ENCODE peak calls at places on chromosomes 4 and X, in nine cellular contexts. P is ovary, K is colonic mucosa, Z is GM23248, H is neural progenitor cell, L is stomach, G is aorta, W is upper lobe of right lung, T is lower lobe of right lung. A is an unnamed sample. For H3K4me1, the result is how much of the 10 kb centered on the place peaks cover.

GRCh38 chr4:89140168-89140759 is 28.9 kb downstream of the TIGD2 start:
- DNase-seq in T (no peak), G (no peak), P (no peak), L (no peak), Z (no peak), K (no peak), H (no peak), W (no peak), A (peak)

GRCh38 chrX:150269613-150270254 is 93.4 kb upstream of the MAMLD1 start:
- DNase-seq in P (no peak), T (no peak), G (no peak), W (no peak), L (peak), H (no peak), K (no peak), Z (peak), A (no peak)

GRCh38 chrX:125203737-125204578 is 115.7 kb upstream of the TEX13C start:
- DNase-seq in T (peak), L (no peak), H (peak), K (no peak), P (no peak), G (peak), Z (peak), W (peak), A (no peak)

GRCh38 chrX:151729056-151729725 is 5.4 kb upstream of the CNGA2 start:
- DNase-seq in H (no peak), L (no peak), W (no peak), Z (no peak), P (no peak), G (no peak), K (no peak), T (no peak), A (no peak)

GRCh38 chrX:21479695-21480280 is 105.6 kb downstream of the CNKSR2 start:
- DNase-seq in G (no peak), P (no peak), Z (peak), L (no peak), W (no peak), T (no peak), K (no peak), H (peak), A (peak)

GRCh38 chr4:36414248-36414647 is 132.8 kb downstream of the DTHD1 start:
- DNase-seq in H (no peak), G (no peak), L (no peak), P (no peak), Z (no peak), T (no peak), W (no peak), K (no peak), A (no peak)

GRCh38 chrX:132488819-132489255 is at the start of gene MBNL3:
- DNase-seq in P (peak), T (peak), Z (peak), G (peak), H (peak), L (peak), W (peak), K (peak), A (peak)

GRCh38 chrX:132954323-132954722 is 4.1 kb downstream of the HS6ST2 start:
- DNase-seq in H (no peak), T (no peak), G (no peak), L (no peak), K (no peak), Z (no peak), W (no peak), P (no peak), A (no peak)

GRCh38 chr4:182062936-182063335 is 180.3 kb upstream of the TENM3 start:
- DNase-seq in G (no peak), L (no peak), W (no peak), T (no peak), P (no peak), K (no peak), Z (peak), H (no peak), A (peak)

GRCh38 chrX:134480061-134480460 is 20.1 kb downstream of the HPRT1 start:
- DNase-seq in L (no peak), T (no peak), W (no peak), P (no peak), K (no peak), G (no peak), H (no peak), Z (peak), A (no peak)

GRCh38 chr4:40455340-40455902 is 120.3 kb downstream of the CHRNA9 start:
- DNase-seq in W (peak), P (no peak), K (no peak), H (no peak), Z (peak), L (no peak), T (peak), G (no peak), A (no peak)

GRCh38 chr4:175246941-175247340 is 328.8 kb downstream of the ADAM29 start:
- DNase-seq in T (no peak), Z (no peak), P (no peak), W (no peak), G (no peak), L (no peak), K (no peak), H (no peak), A (no peak)

GRCh38 chr4:128364565-128364964 is 77.0 kb upstream of the PGRMC2 start:
- DNase-seq in L (no peak), H (no peak), G (no peak), Z (no peak), W (no peak), P (no peak), T (no peak), K (no peak), A (no peak)

GRCh38 chrX:69264134-69264533 is 98.9 kb upstream of the PJA1 start:
- DNase-seq in T (no peak), Z (no peak), L (no peak), G (no peak), P (no peak), W (no peak), K (no peak), H (peak), A (no peak)

GRCh38 chrX:137194164-137194563 is 160.4 kb upstream of the GPR101 start:
- DNase-seq in T (no peak), Z (peak), H (peak), L (peak), K (peak), G (no peak), W (no peak), P (no peak), A (peak)

GRCh38 chrX:119783026-119783425 is 8.4 kb downstream of the RPL39 start:
- DNase-seq in G (no peak), T (peak), P (no peak), H (no peak), L (no peak), Z (no peak), K (no peak), W (no peak), A (no peak)

GRCh38 chr4:158850800-158851644 is 82.2 kb downstream of the FNIP2 start:
- DNase-seq in K (no peak), H (no peak), T (no peak), G (no peak), P (no peak), W (no peak), Z (peak), L (no peak), A (peak)

GRCh38 chr4:177229331-177229730 is 80.3 kb upstream of the NEIL3 start:
- DNase-seq in Z (peak), W (no peak), H (no peak), P (no peak), L (no peak), T (no peak), G (no peak), K (no peak), A (peak)

GRCh38 chrX:40143001-40143400 is 45.2 kb upstream of the BCOR start:
- DNase-seq in Z (no peak), H (peak), T (no peak), L (no peak), P (no peak), G (no peak), K (no peak), W (no peak), A (no peak)

GRCh38 chr4:17577660-17578481 is 873 bp downstream of the LAP3 start:
- DNase-seq in W (peak), H (no peak), T (peak), P (peak), L (peak), G (peak), Z (peak), K (peak), A (peak)

GRCh38 chr4:173287486-173287885 is 46.7 kb downstream of the HMGB2 start:
- DNase-seq in G (no peak), L (no peak), W (no peak), P (no peak), T (no peak), K (no peak), Z (no peak), H (no peak), A (no peak)

GRCh38 chrX:2707334-2707760 is 16.3 kb downstream of the CD99 start:
- DNase-seq in G (peak), H (peak), K (peak), W (no peak), P (peak), Z (peak), L (peak), T (no peak), A (peak)

GRCh38 chr4:173218411-173219125 is 50.0 kb downstream of the GALNT7 start:
- DNase-seq in L (no peak), P (no peak), G (no peak), W (no peak), Z (peak), K (no peak), T (no peak), H (no peak), A (peak)

GRCh38 chr4:26022346-26022891 is 108.4 kb downstream of the SMIM20 start:
- DNase-seq in W (no peak), T (no peak), K (no peak), G (peak), P (no peak), H (no peak), Z (peak), L (peak), A (peak)

GRCh38 chr4:169252339-169253086 is 18.2 kb downstream of the SH3RF1 start:
- DNase-seq in W (no peak), L (no peak), P (no peak), G (no peak), Z (no peak), K (no peak), T (no peak), H (no peak), A (no peak)
- H3K4me1 ChIP-seq in W (half or more), L (half or more), P (under half), G (under half), Z (half or more), K (under half), T (half or more), H (under half), A (under half)

DNA sequence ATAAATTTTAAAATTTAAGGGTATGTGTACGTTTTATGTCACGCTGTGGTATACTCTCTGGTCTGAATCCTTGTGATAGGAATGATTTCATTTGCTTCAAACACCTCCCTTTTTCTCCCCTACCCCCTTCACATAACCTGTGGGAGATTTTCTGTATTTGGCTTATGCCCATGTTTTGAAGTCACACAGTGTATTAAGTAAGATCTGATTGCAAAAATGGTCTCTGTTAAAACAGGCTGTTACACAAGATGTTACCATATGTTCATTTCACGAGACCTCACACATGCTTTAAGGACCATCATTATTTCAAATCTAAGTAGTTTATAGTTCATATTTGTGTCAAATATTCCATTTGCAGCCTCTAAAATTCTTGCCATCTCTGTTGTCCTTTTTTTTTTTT is 63.5 kb downstream of the TMEM131L start:
- DNase-seq in P (no peak), L (no peak), H (no peak), W (no peak), T (no peak), G (no peak), Z (peak), K (no peak), A (no peak)
- H3K4me1 ChIP-seq in P (under half), L (half or more), H (under half), W (under half), T (under half), G (under half), Z (under half), K (under half), A (under half)

DNA sequence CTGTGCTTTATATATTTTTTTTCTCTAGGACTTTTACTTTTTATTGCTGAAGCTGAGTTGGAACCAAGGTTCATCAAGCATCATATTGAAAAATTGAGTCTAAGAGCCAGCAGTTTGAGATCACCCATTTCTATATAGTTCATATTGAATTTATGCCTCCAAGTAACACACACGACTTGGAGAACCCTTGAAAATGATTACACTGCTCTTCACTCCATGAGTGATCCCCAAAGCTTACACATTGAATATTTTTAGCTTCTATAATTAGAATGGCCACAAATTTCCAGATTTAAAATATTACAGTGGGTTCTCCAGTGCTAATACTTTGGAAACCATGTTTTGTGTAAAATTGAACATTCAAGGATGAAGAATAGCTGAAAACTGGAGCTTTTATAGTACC is 144.4 kb upstream of the SLC4A4 start:
- DNase-seq in Z (no peak), L (no peak), P (no peak), W (no peak), T (no peak), H (no peak), K (no peak), G (no peak), A (no peak)
- H3K4me1 ChIP-seq in Z (under half), L (under half), P (under half), W (under half), T (under half), H (under half), K (under half), G (under half), A (under half)

DNA sequence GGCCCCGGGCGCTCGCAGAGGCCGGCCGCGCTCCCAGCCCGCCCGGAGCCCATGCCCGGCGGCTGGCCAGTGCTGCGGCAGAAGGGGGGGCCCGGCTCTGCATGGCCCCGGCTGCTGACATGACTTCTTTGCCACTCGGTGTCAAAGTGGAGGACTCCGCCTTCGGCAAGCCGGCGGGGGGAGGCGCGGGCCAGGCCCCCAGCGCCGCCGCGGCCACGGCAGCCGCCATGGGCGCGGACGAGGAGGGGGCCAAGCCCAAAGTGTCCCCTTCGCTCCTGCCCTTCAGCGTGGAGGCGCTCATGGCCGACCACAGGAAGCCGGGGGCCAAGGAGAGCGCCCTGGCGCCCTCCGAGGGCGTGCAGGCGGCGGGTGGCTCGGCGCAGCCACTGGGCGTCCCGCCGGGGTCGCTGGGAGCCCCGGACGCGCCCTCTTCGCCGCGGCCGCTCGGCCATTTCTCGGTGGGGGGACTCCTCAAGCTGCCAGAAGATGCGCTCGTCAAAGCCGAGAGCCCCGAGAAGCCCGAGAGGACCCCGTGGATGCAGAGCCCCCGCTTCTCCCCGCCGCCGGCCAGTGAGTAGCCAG is 425 bp downstream of the MSX1 start:
- DNase-seq in G (no peak), T (no peak), W (no peak), P (no peak), K (no peak), L (no peak), H (peak), Z (peak), A (peak)
- H3K4me1 ChIP-seq in G (under half), T (under half), W (under half), P (under half), K (under half), L (half or more), H (half or more), Z (under half), A (under half)

GRCh38 chr4:7783560-7783959 is 156.1 kb downstream of the AFAP1 start:
- DNase-seq in L (no peak), K (peak), P (no peak), Z (no peak), W (no peak), G (peak), T (no peak), H (no peak), A (no peak)
- H3K4me1 ChIP-seq in L (under half), K (under half), P (under half), Z (under half), W (under half), G (under half), T (under half), H (under half), A (under half)

GRCh38 chr4:41832961-41833360 is 84.4 kb upstream of the PHOX2B start:
- DNase-seq in W (no peak), K (no peak), G (no peak), Z (no peak), T (no peak), L (no peak), H (no peak), P (no peak), A (no peak)
- H3K4me1 ChIP-seq in W (under half), K (under half), G (under half), Z (under half), T (under half), L (under half), H (under half), P (under half), A (under half)

GRCh38 chr4:57039345-57039744 is 60.6 kb downstream of the POLR2B start:
- DNase-seq in H (no peak), L (no peak), P (no peak), Z (peak), W (no peak), K (no peak), T (no peak), G (no peak), A (no peak)
- H3K4me1 ChIP-seq in H (under half), L (under half), P (under half), Z (under half), W (under half), K (under half), T (under half), G (under half), A (under half)

GRCh38 chr4:76208005-76208765 is 5.4 kb downstream of the SCARB2 start:
- DNase-seq in K (peak), T (peak), H (no peak), G (peak), L (peak), P (peak), Z (peak), W (peak), A (peak)

GRCh38 chr4:76209876-76210275 is 3.7 kb downstream of the SCARB2 start:
- DNase-seq in T (no peak), P (no peak), G (no peak), L (no peak), W (no peak), H (no peak), K (no peak), Z (no peak), A (no peak)

GRCh38 chr4:76212301-76212700 is 1.3 kb downstream of the SCARB2 start:
- DNase-seq in P (no peak), G (no peak), H (no peak), K (peak), L (no peak), Z (peak), W (no peak), T (no peak), A (no peak)

GRCh38 chr4:76211769-76212168 is 1.9 kb downstream of the SCARB2 start:
- DNase-seq in T (no peak), G (no peak), L (no peak), P (no peak), H (no peak), Z (peak), K (peak), W (no peak), A (no peak)

DNA sequence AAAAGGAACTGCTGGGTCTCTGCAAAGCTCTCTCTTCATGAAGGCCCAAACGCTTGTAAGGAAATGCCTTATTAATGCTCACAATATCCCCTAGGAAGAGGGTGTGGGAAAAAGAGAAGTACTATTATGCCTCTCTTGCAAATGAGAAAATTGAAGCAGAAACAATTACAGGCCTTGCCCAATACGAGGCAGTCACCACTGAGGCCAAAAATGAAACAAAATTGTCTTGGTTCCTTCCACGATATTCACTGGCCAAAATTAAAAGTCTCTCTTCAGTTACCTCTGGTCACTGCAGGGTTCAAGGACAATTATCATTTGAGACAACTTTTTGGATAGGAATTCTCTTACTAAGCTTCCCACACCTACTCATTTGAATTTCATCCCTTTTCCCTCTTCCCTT is 3.1 kb downstream of the SCARB2 start:
- DNase-seq in T (no peak), G (no peak), W (no peak), P (no peak), K (peak), H (no peak), Z (peak), L (no peak), A (no peak)
- H3K4me1 ChIP-seq in T (half or more), G (under half), W (half or more), P (under half), K (under half), H (under half), Z (half or more), L (half or more), A (under half)

DNA sequence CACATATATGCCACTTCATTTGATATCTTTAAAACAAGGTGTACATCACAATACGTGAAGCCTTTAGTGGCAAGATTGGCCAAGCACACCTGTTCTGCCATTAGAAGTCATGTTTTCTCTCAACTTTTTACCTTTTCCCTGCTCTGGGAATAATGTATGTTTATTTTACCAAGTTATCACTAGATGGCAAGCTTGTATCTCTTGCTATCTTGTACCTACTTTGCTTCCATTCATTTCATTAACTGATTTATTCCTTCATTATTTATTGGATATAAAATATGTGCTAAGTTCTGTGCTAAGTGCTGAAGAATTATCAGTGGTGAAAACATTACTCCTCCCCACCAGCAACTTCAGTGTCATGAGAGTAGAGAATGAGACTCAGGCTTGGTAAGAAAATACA is 245.5 kb downstream of the ANK2 start:
- DNase-seq in P (no peak), G (no peak), K (no peak), W (no peak), L (no peak), Z (peak), H (no peak), T (no peak), A (no peak)
- H3K4me1 ChIP-seq in P (under half), G (under half), K (under half), W (under half), L (under half), Z (under half), H (half or more), T (under half), A (under half)